ENCODE peak calls at places on chromosomes 6 and 20, in nine cellular contexts. B, C, L, E, M, N, O, P and X are unnamed samples.

GRCh38 chr6:169450097-169450496 is 196.5 kb upstream of the THBS2 start:
- DNase-seq in O (no peak), B (no peak), N (no peak), C (no peak), P (no peak), M (no peak), L (no peak), E (no peak), X (no peak)

GRCh38 chr6:1624071-1624847 is 14.5 kb downstream of the FOXC1 start:
- DNase-seq in L (no peak), M (no peak), E (no peak), C (no peak), P (no peak), B (no peak), N (peak; percentile 88), O (peak; percentile 48), X (no peak)

GRCh38 chr6:27288136-27289044 is 23.7 kb downstream of the POM121L2 start:
- DNase-seq in C (no peak), P (no peak), M (no peak), E (no peak), B (no peak), L (no peak), N (no peak), O (no peak), X (no peak)

GRCh38 chr6:135962731-135963130 is 111.2 kb downstream of the PDE7B start:
- DNase-seq in P (no peak), M (no peak), B (no peak), L (no peak), O (no peak), C (peak; percentile 85), E (no peak), N (no peak), X (no peak)

GRCh38 chr6:89616531-89616930 is 22.0 kb downstream of the LYRM2 start:
- DNase-seq in M (no peak), C (no peak), O (no peak), N (no peak), L (no peak), P (no peak), E (no peak), B (no peak), X (no peak)

GRCh38 chr6:12010635-12011275 is 1.4 kb upstream of the HIVEP1 start:
- DNase-seq in M (peak; percentile 66), B (no peak), O (peak; percentile 78), E (no peak), P (no peak), N (peak; percentile 92), L (peak; percentile 43), C (no peak), X (peak; percentile 38)

GRCh38 chr6:136550045-136550329 is 235 bp downstream of the MAP7 start:
- DNase-seq in E (no peak), O (no peak), P (no peak), M (no peak), L (no peak), N (no peak), B (no peak), C (no peak), X (peak; percentile 35)

GRCh38 chr6:44047179-44047546 is 80.1 kb downstream of the MRPL14 start:
- DNase-seq in B (no peak), E (no peak), M (no peak), L (no peak), C (no peak), N (no peak), O (no peak), P (no peak), X (no peak)

GRCh38 chr20:23136893-23137745 is 51.0 kb upstream of the CD93 start:
- DNase-seq in N (peak; percentile 52), L (peak; percentile 67), E (no peak), O (no peak), P (no peak), B (peak; percentile 96), C (no peak), M (no peak), X (no peak)

GRCh38 chr20:31485450-31486339 is 10.6 kb downstream of the REM1 start:
- DNase-seq in B (no peak), O (no peak), L (no peak), M (no peak), C (peak; percentile 26), N (peak; percentile 91), P (no peak), E (no peak), X (no peak)

GRCh38 chr20:15396900-15397299 is 1059.5 kb upstream of the FLRT3 start:
- DNase-seq in N (no peak), L (no peak), O (no peak), M (no peak), B (no peak), E (no peak), C (no peak), P (no peak), X (no peak)

GRCh38 chr20:48354320-48355263 is 473.2 kb downstream of the PREX1 start:
- DNase-seq in O (no peak), L (no peak), P (no peak), M (no peak), N (no peak), E (no peak), B (no peak), C (no peak), X (no peak)

GRCh38 chr6:35046862-35047261 is 94.3 kb downstream of the TCP11 start:
- DNase-seq in B (peak; percentile 39), P (no peak), N (no peak), M (no peak), C (no peak), L (no peak), O (no peak), E (no peak), X (no peak)